ENCODE peak calls at places on chromosome 20, in four cellular contexts. N is heart left ventricle; S is tibial artery; O is CD8-positive, alpha-beta T cell. Q is an unnamed sample. For H3K9me3, the result is how much of the 10 kb centered on the place peaks cover.

GRCh38 chr20:60011512-60012507 is 53.6 kb downstream of the CDH26 start:
- DNase-seq in N (no peak), O (no peak), S (no peak), Q (peak)

GRCh38 chr20:38230957-38231785 is 29.4 kb downstream of the KIAA1755 start:
- DNase-seq in N (no peak), S (no peak), O (no peak), Q (no peak)

GRCh38 chr20:24048014-24048611 is 59.5 kb upstream of the GGTLC1 start:
- DNase-seq in O (no peak), S (no peak), N (no peak), Q (peak)

GRCh38 chr20:45105317-45105716 is 4.4 kb upstream of the KCNS1 start:
- DNase-seq in S (no peak), N (no peak), O (no peak), Q (no peak)

GRCh38 chr20:61499859-61500258 is 247.8 kb downstream of the CDH4 start:
- DNase-seq in N (no peak), S (no peak), O (no peak), Q (no peak)

GRCh38 chr20:38083338-38084048 is 49.9 kb downstream of the RPRD1B start:
- DNase-seq in S (no peak), N (no peak), O (no peak), Q (no peak)

GRCh38 chr20:34825530-34826362 is at the start of gene NCOA6:
- DNase-seq in N (peak), S (peak), O (peak), Q (peak)

GRCh38 chr20:50360218-50360672 is 149.9 kb upstream of the PTPN1 start:
- DNase-seq in S (no peak), O (no peak), N (peak), Q (no peak)

GRCh38 chr20:38806855-38807655 is 1.6 kb downstream of the PPP1R16B start:
- DNase-seq in O (peak), S (no peak), N (no peak), Q (no peak)

GRCh38 chr20:856361-856775 is 22.9 kb downstream of the FAM110A start:
- DNase-seq in O (peak), N (no peak), S (no peak), Q (no peak)

GRCh38 chr20:63102720-63103375 is 96.1 kb upstream of the BHLHE23 start:
- DNase-seq in O (peak), N (peak), S (no peak), Q (no peak)

GRCh38 chr20:60765821-60766403 is 486.1 kb upstream of the CDH4 start:
- DNase-seq in O (no peak), S (no peak), N (no peak), Q (no peak)

GRCh38 chr20:43916073-43916874 is 1.6 kb downstream of the TOX2 start:
- DNase-seq in N (no peak), S (no peak), O (no peak), Q (no peak)

GRCh38 chr20:36861875-36862801 is 13.8 kb upstream of the TLDC2 start:
- DNase-seq in N (peak), S (peak), O (no peak), Q (peak)

DNA sequence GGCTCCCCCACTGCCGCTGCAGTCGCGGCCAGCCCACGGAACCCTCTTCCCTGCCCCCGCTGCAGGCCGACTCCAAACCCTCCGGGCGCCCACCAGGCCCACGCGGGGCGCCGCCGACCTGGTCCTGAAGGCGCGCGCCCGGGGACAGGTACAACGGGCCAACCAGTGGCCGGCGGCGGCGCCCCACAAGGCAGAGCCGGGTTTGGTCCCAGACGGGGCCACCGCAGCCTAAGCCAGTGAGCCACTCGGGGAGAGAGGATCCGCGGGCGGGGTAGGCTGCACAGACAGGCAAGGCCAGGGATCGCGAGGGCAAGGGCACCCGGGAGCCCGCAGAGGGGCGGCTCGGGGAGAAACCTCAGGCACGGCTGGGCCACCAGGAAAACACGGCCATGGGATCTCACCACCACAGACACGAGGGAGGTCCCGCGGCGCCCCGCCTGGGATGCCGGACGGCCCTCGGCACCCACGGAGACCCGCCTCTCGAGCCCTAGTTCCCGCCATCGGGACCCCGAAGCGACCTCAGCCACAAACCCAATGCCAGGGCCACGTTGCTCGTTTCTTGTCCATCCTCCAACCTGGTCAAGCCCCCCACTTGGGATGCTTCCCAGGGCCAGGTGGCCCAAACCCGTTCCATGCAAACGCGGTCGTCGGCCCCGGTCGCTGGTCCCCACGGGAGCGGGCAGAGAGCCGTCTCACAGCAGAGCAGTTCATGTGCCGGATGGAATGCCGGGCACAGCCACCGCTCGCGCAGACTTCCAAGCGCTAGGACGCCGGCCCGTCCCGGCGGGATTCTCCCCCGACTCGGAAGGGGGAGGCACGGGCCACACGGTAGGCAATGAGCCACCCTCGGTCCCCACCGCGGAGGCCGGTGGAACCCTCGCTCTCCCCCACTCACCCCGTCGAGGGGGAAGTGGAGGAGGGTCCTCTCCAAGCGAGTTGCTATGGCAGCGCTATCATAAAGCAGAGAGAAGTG is 1956.6 kb upstream of the DEFB115 start:
- DNase-seq in O (peak), N (peak), S (no peak), Q (no peak)
- H3K9me3 ChIP-seq in O (under half), N (under half), S (half or more), Q (under half)

DNA sequence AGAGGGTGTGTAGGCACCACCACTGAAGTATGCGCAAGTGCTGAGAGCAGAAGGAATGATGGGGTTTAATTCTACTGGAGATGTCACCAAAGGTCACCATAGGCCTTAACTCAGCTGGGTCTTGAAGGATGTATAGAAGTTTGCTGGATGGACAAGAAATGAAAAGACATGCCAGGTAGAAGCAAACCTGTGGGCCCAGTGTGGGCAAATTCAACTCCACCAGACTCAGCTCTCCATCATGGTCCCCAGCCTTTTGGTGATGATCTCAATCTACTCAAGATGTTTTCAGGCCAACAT is 124.5 kb downstream of the SNX5 start:
- DNase-seq in S (no peak), O (no peak), N (no peak), Q (no peak)
- H3K9me3 ChIP-seq in S (under half), O (under half), N (under half), Q (under half)

GRCh38 chr20:29878777-29879442 is 1378.6 kb upstream of the DEFB115 start:
- DNase-seq in O (no peak), N (peak), S (no peak), Q (no peak)

GRCh38 chr20:29873946-29874345 is 1383.5 kb upstream of the DEFB115 start:
- DNase-seq in S (peak), N (peak), O (no peak), Q (no peak)

GRCh38 chr20:29874476-29875202 is 1382.8 kb upstream of the DEFB115 start:
- DNase-seq in S (no peak), O (no peak), N (no peak), Q (no peak)

GRCh38 chr20:29876911-29877285 is 1380.6 kb upstream of the DEFB115 start:
- DNase-seq in O (no peak), S (no peak), N (peak), Q (no peak)

GRCh38 chr20:29878281-29878741 is 1379.2 kb upstream of the DEFB115 start:
- DNase-seq in O (no peak), N (peak), S (no peak), Q (no peak)
- H3K9me3 ChIP-seq in O (under half), N (under half), S (half or more), Q (under half)

GRCh38 chr20:2368621-2369020 is 12.1 kb upstream of the TGM6 start:
- DNase-seq in S (no peak), O (no peak), N (no peak), Q (no peak)

GRCh38 chr20:2361035-2361593 is 19.6 kb upstream of the TGM6 start:
- DNase-seq in N (no peak), O (no peak), S (no peak), Q (no peak)

GRCh38 chr20:2365666-2366065 is 15.0 kb upstream of the TGM6 start:
- DNase-seq in S (no peak), O (no peak), N (no peak), Q (no peak)

GRCh38 chr20:2364014-2364413 is 16.7 kb upstream of the TGM6 start:
- DNase-seq in S (no peak), N (no peak), O (no peak), Q (no peak)

GRCh38 chr20:2365091-2365490 is 15.6 kb upstream of the TGM6 start:
- DNase-seq in N (no peak), S (no peak), O (no peak), Q (no peak)
- H3K9me3 ChIP-seq in N (under half), S (under half), O (under half), Q (under half)

DNA sequence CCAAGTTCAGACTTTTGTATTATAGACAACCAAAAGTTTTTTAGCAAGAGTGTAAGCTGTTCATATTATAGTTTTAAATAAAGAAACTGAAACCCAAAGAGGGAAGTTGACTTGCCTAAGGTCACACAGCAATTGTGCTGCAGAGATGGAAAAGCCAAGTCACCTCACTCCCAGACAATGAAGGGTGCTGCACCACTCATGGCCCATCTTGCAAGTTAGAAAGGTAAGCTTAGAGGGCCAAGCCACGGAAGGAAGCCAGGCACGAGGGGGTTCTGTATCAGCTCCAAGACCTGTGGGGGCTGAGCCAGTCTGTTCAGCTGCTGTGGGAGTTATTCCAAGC is 860 bp downstream of the DEFB124 start:
- DNase-seq in O (no peak), N (no peak), S (no peak), Q (no peak)
- H3K9me3 ChIP-seq in O (under half), N (under half), S (under half), Q (under half)